ENCODE peak calls at places on chromosomes 5 and 9, in four cellular contexts. N is upper lobe of left lung, B is body of pancreas, X is kidney epithelial cell. Y is an unnamed sample.

GRCh38 chr5:55154893-55155292 is 5.1 kb upstream of the GPX8 start:
- DNase-seq in N (no peak), B (no peak), X (no peak), Y (no peak)

GRCh38 chr5:144566747-144567415 is 396.2 kb downstream of the KCTD16 start:
- DNase-seq in N (no peak), X (no peak), B (no peak), Y (no peak)

GRCh38 chr5:142627371-142628217 is 58.3 kb downstream of the FGF1 start:
- DNase-seq in N (no peak), X (no peak), B (no peak), Y (no peak)

GRCh38 chr5:180130876-180131740 is 59.5 kb upstream of the RNF130 start:
- DNase-seq in B (no peak), X (no peak), N (no peak), Y (no peak)

GRCh38 chr9:136228107-136228875 is 17.3 kb downstream of the QSOX2 start:
- DNase-seq in X (no peak), B (no peak), N (peak; percentile 43), Y (no peak)

GRCh38 chr5:73624888-73625287 is 1.1 kb upstream of the ARHGEF28 start:
- DNase-seq in X (no peak), N (no peak), B (no peak), Y (no peak)

GRCh38 chr5:124746916-124747769 is 704 bp upstream of the ZNF608 start:
- DNase-seq in N (no peak), B (peak; percentile 92), X (peak; percentile 90), Y (peak; percentile 85)

GRCh38 chr5:91257301-91257700 is 125.8 kb downstream of the ARRDC3 start:
- DNase-seq in X (no peak), N (no peak), B (no peak), Y (no peak)

GRCh38 chr9:75228893-75229292 is 140.6 kb downstream of the OSTF1 start:
- DNase-seq in B (no peak), X (no peak), N (no peak), Y (no peak)

GRCh38 chr9:96020300-96020821 is 144.9 kb downstream of the ERCC6L2 start:
- DNase-seq in N (no peak), B (no peak), X (no peak), Y (no peak)

GRCh38 chr9:136411358-136411757 is 900 bp downstream of the PMPCA start:
- DNase-seq in X (no peak), N (no peak), B (no peak), Y (no peak)

GRCh38 chr5:137320056-137321045 is 178.8 kb downstream of the SPOCK1 start:
- DNase-seq in N (no peak), B (peak; percentile 54), X (no peak), Y (no peak)

GRCh38 chr9:127930298-127931091 is at the start of gene PIP5KL1:
- DNase-seq in B (peak; percentile 77), N (peak; percentile 97), X (no peak), Y (no peak)

GRCh38 chr9:87233916-87234455 is 263.7 kb upstream of the DAPK1 start:
- DNase-seq in X (no peak), N (no peak), B (no peak), Y (no peak)

GRCh38 chr9:124440786-124441185 is 9.5 kb upstream of the ADGRD2 start:
- DNase-seq in X (no peak), B (no peak), N (no peak), Y (no peak)

GRCh38 chr9:134707731-134708671 is 66.4 kb downstream of the COL5A1 start:
- DNase-seq in X (no peak), N (peak; percentile 81), B (no peak), Y (no peak)

GRCh38 chr9:27124151-27124550 is 15.1 kb downstream of the TEK start:
- DNase-seq in X (no peak), N (no peak), B (no peak), Y (no peak)

GRCh38 chr5:44942524-44943001 is 133.8 kb downstream of the MRPS30 start:
- DNase-seq in N (no peak), X (no peak), B (no peak), Y (no peak)

GRCh38 chr5:44945743-44946142 is 137.0 kb downstream of the MRPS30 start:
- DNase-seq in X (no peak), N (no peak), B (no peak), Y (no peak)

DNA sequence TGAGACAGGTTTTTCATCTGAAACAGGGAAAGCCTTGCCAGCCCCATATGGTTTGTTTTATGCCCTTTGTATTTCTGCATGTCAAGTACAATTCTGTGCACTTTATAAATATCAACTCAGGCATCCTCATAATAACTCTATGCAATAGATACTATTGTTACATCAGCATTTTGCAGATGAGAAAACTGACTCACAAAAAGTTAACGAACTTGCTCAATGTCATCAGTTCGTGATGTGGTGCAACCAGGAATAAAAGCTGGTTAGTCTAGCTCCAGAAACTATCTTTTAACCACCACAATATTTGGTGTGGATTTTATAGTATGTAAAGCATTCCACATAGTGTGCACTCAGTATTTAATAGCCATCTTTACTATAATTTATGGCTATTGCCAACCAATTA is 134.9 kb downstream of the MRPS30 start:
- DNase-seq in X (no peak), B (no peak), N (no peak), Y (no peak)
- H3K4me3 ChIP-seq in X (no peak overlapping the region), B (no peak overlapping the region), N (no peak overlapping the region), Y (no peak overlapping the region)

GRCh38 chr9:114434878-114435311 is 47.1 kb upstream of the AKNA start:
- DNase-seq in X (no peak), B (peak; percentile 18), N (no peak), Y (peak; percentile 22)
- TF ChIP-seq CTCF in X (peak; percentile 81), B (peak; percentile 32), N (no peak), Y (peak; percentile 86)

GRCh38 chr5:178457471-178457870 is 132.7 kb downstream of the COL23A1 start:
- DNase-seq in B (no peak), X (no peak), N (no peak), Y (no peak)
- H3K4me3 ChIP-seq in B (no peak overlapping the region), X (no peak overlapping the region), N (no peak overlapping the region), Y (no peak overlapping the region)

DNA sequence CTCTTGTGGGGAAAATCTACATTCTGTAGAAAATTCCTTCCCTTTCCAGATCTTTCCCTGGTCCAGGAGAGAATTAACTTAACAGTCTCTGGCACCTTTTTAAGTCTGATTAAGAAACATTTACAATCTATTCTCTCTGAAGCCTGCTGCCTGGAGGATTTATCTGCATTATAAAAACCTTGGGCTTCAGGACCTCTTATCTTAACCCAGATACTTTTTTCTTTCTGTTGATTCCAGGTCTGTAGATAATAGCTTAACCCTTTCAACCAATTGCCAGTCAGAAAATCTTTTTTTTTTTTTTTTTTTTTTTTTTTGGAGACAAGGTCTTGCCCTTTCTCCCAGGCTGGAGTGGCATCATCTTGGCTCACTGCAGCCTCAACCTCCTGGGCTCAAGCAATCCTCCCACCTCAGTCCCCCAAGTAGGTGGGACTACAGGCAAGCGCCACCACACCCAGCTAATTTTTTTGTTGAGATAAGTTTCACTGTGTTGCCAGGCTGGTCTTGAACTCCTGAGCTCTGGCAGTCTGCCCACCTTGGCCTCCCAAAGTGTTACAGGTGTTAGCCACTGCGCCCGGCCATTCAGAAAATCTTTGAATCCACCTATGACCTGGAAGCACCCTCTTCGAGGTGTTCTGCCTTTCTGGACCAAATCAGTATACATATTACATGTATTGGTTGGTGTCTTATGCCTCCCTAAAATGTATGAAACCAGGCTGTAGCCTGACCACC is 61.2 kb downstream of the KIAA1958 start:
- DNase-seq in B (peak; percentile 23), N (no peak), X (no peak), Y (no peak)
- TF ChIP-seq CTCF in B (no peak), N (no peak), X (no peak), Y (no peak)

Y was measured in LNCaP clone FGC.